ENCODE peak calls at places on chromosomes 16 and 17, in four cellular contexts. Y is A549, S is K562, G is GM12878. W is an unnamed sample.

GRCh38 chr16:19809121-19809635 is 75.5 kb downstream of the GPRC5B start:
- DNase-seq in S (no peak), G (no peak), Y (no peak), W (no peak)

GRCh38 chr16:85331685-85332084 is 219.4 kb upstream of the CIBAR2 start:
- DNase-seq in Y (no peak), G (no peak), S (peak), W (no peak)

GRCh38 chr16:58584831-58585505 is 44.7 kb downstream of the CNOT1 start:
- DNase-seq in S (no peak), G (no peak), Y (no peak), W (no peak)

GRCh38 chr17:30405161-30405560 is 26.4 kb downstream of the CPD start:
- DNase-seq in S (no peak), Y (no peak), G (no peak), W (peak)

GRCh38 chr16:31129568-31130335 is 5.8 kb downstream of the PRSS8 start:
- DNase-seq in S (no peak), G (no peak), Y (no peak), W (no peak)

GRCh38 chr17:3914319-3914685 is 2.0 kb downstream of the P2RX1 start:
- DNase-seq in Y (no peak), G (peak), S (no peak), W (no peak)

GRCh38 chr16:54507091-54507490 is 220.5 kb upstream of the IRX3 start:
- DNase-seq in S (no peak), Y (no peak), G (no peak), W (no peak)

GRCh38 chr17:64071111-64071510 is 50.7 kb upstream of the ICAM2 start:
- DNase-seq in G (no peak), S (no peak), Y (no peak), W (no peak)

GRCh38 chr16:9054460-9054859 is 37.0 kb upstream of the HAPSTR1 start:
- DNase-seq in S (no peak), G (no peak), Y (no peak), W (no peak)

GRCh38 chr17:57599271-57600045 is 145.6 kb downstream of the CCDC182 start:
- DNase-seq in G (no peak), Y (no peak), S (no peak), W (no peak)

GRCh38 chr17:79458356-79458755 is 152.5 kb downstream of the RBFOX3 start:
- DNase-seq in Y (no peak), G (no peak), S (no peak), W (no peak)
- TF ChIP-seq POLR2AphosphoS2 in Y (no peak), G (no peak), S (no peak), W (no peak)

GRCh38 chr17:77215281-77215680 is 74.5 kb downstream of the SEC14L1 start:
- DNase-seq in G (no peak), S (no peak), Y (no peak), W (no peak)

GRCh38 chr17:77212833-77213777 is 72.3 kb downstream of the SEC14L1 start:
- DNase-seq in G (no peak), Y (no peak), S (no peak), W (no peak)

GRCh38 chr17:77214328-77214727 is 73.6 kb downstream of the SEC14L1 start:
- DNase-seq in G (no peak), Y (no peak), S (no peak), W (no peak)

GRCh38 chr17:77213778-77214132 is 73.0 kb downstream of the SEC14L1 start:
- DNase-seq in S (no peak), G (no peak), Y (no peak), W (no peak)

GRCh38 chr17:77214743-77215142 is 74.0 kb downstream of the SEC14L1 start:
- DNase-seq in Y (peak), S (peak), G (no peak), W (peak)
- TF ChIP-seq POLR2AphosphoS2 in Y (no peak), S (no peak), G (no peak), W (no peak)

GRCh38 chr17:42522263-42522790 is 13.7 kb upstream of the NAGLU start:
- DNase-seq in G (no peak), S (no peak), Y (no peak), W (peak)
- TF ChIP-seq POLR2AphosphoS2 in G (no peak), S (no peak), Y (no peak), W (no peak)

GRCh38 chr16:71260995-71261394 is 28.2 kb downstream of the CMTR2 start:
- DNase-seq in G (no peak), Y (no peak), S (no peak), W (no peak)

GRCh38 chr16:71262391-71262790 is 26.8 kb downstream of the CMTR2 start:
- DNase-seq in G (no peak), S (no peak), Y (no peak), W (no peak)

GRCh38 chr16:71258371-71258770 is 27.8 kb upstream of the HYDIN start:
- DNase-seq in S (no peak), G (no peak), Y (no peak), W (no peak)

GRCh38 chr16:71257768-71258167 is 27.2 kb upstream of the HYDIN start:
- DNase-seq in Y (no peak), G (no peak), S (no peak), W (no peak)

GRCh38 chr16:71259086-71259485 is 28.6 kb upstream of the HYDIN start:
- DNase-seq in S (no peak), Y (no peak), G (no peak), W (no peak)
- TF ChIP-seq POLR2AphosphoS2 in S (no peak), Y (no peak), G (no peak), W (no peak)